ENCODE peak calls at places on chromosomes 13 and 19, in nine cellular contexts. P is A172; T is left colon; M is activated naive CD4-positive, alpha-beta T cell treated with Interleukin-2 at 50 U/mL for 16 hours; E is tibial nerve; U is SK-N-DZ; Y is HuH-7; X is aorta; O is stimulated activated naive CD4-positive, alpha-beta T cell. G is an unnamed sample.

GRCh38 chr13:104450006-104450405 is 1383.8 kb upstream of the SLC10A2 start:
- DNase-seq in P (no peak), T (no peak), M (no peak), E (no peak), U (no peak), Y (no peak), X (no peak), O (no peak), G (no peak)

GRCh38 chr19:33171916-33172359 is 22.2 kb upstream of the LRP3 start:
- DNase-seq in P (peak), T (no peak), M (no peak), E (no peak), U (no peak), Y (no peak), X (peak), O (no peak), G (no peak)

GRCh38 chr13:103430368-103430767 is 364.2 kb upstream of the SLC10A2 start:
- DNase-seq in P (peak), T (no peak), M (no peak), E (no peak), U (no peak), Y (no peak), X (no peak), O (no peak), G (no peak)

GRCh38 chr19:39865953-39866352 is 19.8 kb upstream of the FBL start:
- DNase-seq in P (no peak), T (peak), M (no peak), E (no peak), U (no peak), Y (no peak), X (no peak), O (no peak), G (no peak)

GRCh38 chr19:22919946-22920345 is 83.0 kb downstream of the ZNF728 start:
- DNase-seq in P (no peak), T (no peak), M (no peak), E (no peak), U (no peak), Y (no peak), X (no peak), O (no peak), G (no peak)

GRCh38 chr13:25181597-25181996 is 9.5 kb upstream of the AMER2 start:
- DNase-seq in P (no peak), T (no peak), M (no peak), E (no peak), U (no peak), Y (no peak), X (no peak), O (no peak), G (no peak)

GRCh38 chr13:98998831-98999634 is 21.2 kb upstream of the DOCK9 start:
- DNase-seq in P (peak), T (no peak), M (peak), E (no peak), U (no peak), Y (no peak), X (no peak), O (peak), G (no peak)

GRCh38 chr13:83333614-83334388 is 548.5 kb downstream of the SLITRK1 start:
- DNase-seq in P (no peak), T (no peak), M (no peak), E (no peak), U (no peak), Y (no peak), X (no peak), O (no peak), G (no peak)

GRCh38 chr19:45809643-45810159 is 5.4 kb downstream of the RSPH6A start:
- DNase-seq in P (peak), T (no peak), M (no peak), E (no peak), U (no peak), Y (no peak), X (no peak), O (no peak), G (no peak)

GRCh38 chr13:96817336-96817941 is 176.8 kb downstream of the OXGR1 start:
- DNase-seq in P (no peak), T (no peak), M (no peak), E (peak), U (peak), Y (no peak), X (no peak), O (no peak), G (no peak)

GRCh38 chr19:38655148-38655824 is 7.8 kb downstream of the ACTN4 start:
- DNase-seq in P (no peak), T (no peak), M (peak), E (no peak), U (no peak), Y (no peak), X (no peak), O (no peak), G (no peak)

GRCh38 chr13:79085021-79085420 is 321.0 kb downstream of the RBM26 start:
- DNase-seq in P (no peak), T (no peak), M (no peak), E (no peak), U (no peak), Y (no peak), X (no peak), O (no peak), G (no peak)

GRCh38 chr19:39684283-39684682 is 20.0 kb upstream of the LGALS14 start:
- DNase-seq in P (peak), T (no peak), M (no peak), E (no peak), U (no peak), Y (no peak), X (no peak), O (no peak), G (no peak)

GRCh38 chr19:13262450-13262849 is 112.2 kb downstream of the IER2 start:
- DNase-seq in P (peak), T (no peak), M (no peak), E (no peak), U (peak), Y (peak), X (no peak), O (peak), G (no peak)

GRCh38 chr19:44113138-44113783 is at the start of gene ZNF225:
- DNase-seq in P (peak), T (peak), M (peak), E (peak), U (peak), Y (peak), X (peak), O (peak), G (peak)

GRCh38 chr19:46606681-46607440 is 5.7 kb downstream of the CALM3 start:
- DNase-seq in P (no peak), T (no peak), M (no peak), E (no peak), U (no peak), Y (no peak), X (peak), O (no peak), G (peak)

GRCh38 chr19:38800577-38801347 is 11.8 kb downstream of the LGALS7B start:
- DNase-seq in P (no peak), T (no peak), M (no peak), E (no peak), U (no peak), Y (no peak), X (no peak), O (no peak), G (no peak)

GRCh38 chr19:38956264-38956663 is 19.3 kb downstream of the FBXO17 start:
- DNase-seq in P (no peak), T (no peak), M (no peak), E (no peak), U (no peak), Y (no peak), X (no peak), O (no peak), G (no peak)

GRCh38 chr13:109509154-109509905 is 277.1 kb downstream of the IRS2 start:
- DNase-seq in P (peak), T (no peak), M (no peak), E (no peak), U (no peak), Y (no peak), X (no peak), O (no peak), G (no peak)

GRCh38 chr19:46762245-46762890 is 16.1 kb upstream of the STRN4 start:
- DNase-seq in P (no peak), T (no peak), M (no peak), E (no peak), U (no peak), Y (no peak), X (no peak), O (no peak), G (no peak)

GRCh38 chr13:28659611-28659970 is 661 bp downstream of the POMP start:
- DNase-seq in P (peak), T (no peak), M (no peak), E (no peak), U (no peak), Y (no peak), X (no peak), O (no peak), G (no peak)

GRCh38 chr13:53074119-53074518 is 45.5 kb downstream of the OLFM4 start:
- DNase-seq in P (no peak), T (no peak), M (no peak), E (no peak), U (no peak), Y (no peak), X (no peak), O (no peak), G (no peak)

GRCh38 chr13:34294483-34295129 is 476.7 kb downstream of the RFC3 start:
- DNase-seq in P (no peak), T (no peak), M (no peak), E (no peak), U (no peak), Y (peak), X (no peak), O (no peak), G (no peak)

GRCh38 chr19:19637523-19638251 is 5.8 kb downstream of the GMIP start:
- DNase-seq in P (no peak), T (no peak), M (no peak), E (no peak), U (no peak), Y (no peak), X (no peak), O (no peak), G (no peak)

G was measured in posterior vena cava.